ENCODE peak calls at places on chromosomes 11 and 22, in five cellular contexts. One of them, this sample, is unnamed.
A peak's percentile ranks its signal among the peaks of the same experiment; 100 is the strongest.

GRCh38 chr22:35547993-35548761 is 7.5 kb downstream of the RASD2 start:
- DNase-seq in lower lobe of right lung: no peak
- DNase-seq in pancreas: peak; percentile 40
- DNase-seq in CD8-positive, alpha-beta memory T cell: no peak
- DNase-seq in astrocyte of the spinal cord: no peak
- DNase-seq in this sample: no peak

GRCh38 chr11:27485930-27486773 is 13.6 kb upstream of the LGR4 start:
- DNase-seq in lower lobe of right lung: no peak
- DNase-seq in pancreas: no peak
- DNase-seq in CD8-positive, alpha-beta memory T cell: no peak
- DNase-seq in astrocyte of the spinal cord: peak; percentile 75
- DNase-seq in this sample: peak; percentile 47

GRCh38 chr11:131198161-131198560 is 172.3 kb upstream of the NTM start:
- DNase-seq in lower lobe of right lung: no peak
- DNase-seq in pancreas: no peak
- DNase-seq in CD8-positive, alpha-beta memory T cell: no peak
- DNase-seq in astrocyte of the spinal cord: no peak
- DNase-seq in this sample: no peak

GRCh38 chr11:73946798-73947458 is 3.9 kb upstream of the DNAJB13 start:
- DNase-seq in lower lobe of right lung: no peak
- DNase-seq in pancreas: no peak
- DNase-seq in CD8-positive, alpha-beta memory T cell: no peak
- DNase-seq in astrocyte of the spinal cord: no peak
- DNase-seq in this sample: no peak

GRCh38 chr22:29780220-29780619 is 13.1 kb downstream of the UQCR10 start:
- DNase-seq in lower lobe of right lung: no peak
- DNase-seq in pancreas: no peak
- DNase-seq in CD8-positive, alpha-beta memory T cell: no peak
- DNase-seq in astrocyte of the spinal cord: no peak
- DNase-seq in this sample: no peak

GRCh38 chr11:2366271-2366670 is 10.8 kb upstream of the CD81 start:
- DNase-seq in lower lobe of right lung: no peak
- DNase-seq in pancreas: no peak
- DNase-seq in CD8-positive, alpha-beta memory T cell: no peak
- DNase-seq in astrocyte of the spinal cord: no peak
- DNase-seq in this sample: no peak

GRCh38 chr22:19168088-19168890 is 10.2 kb downstream of the SLC25A1 start:
- DNase-seq in lower lobe of right lung: no peak
- DNase-seq in pancreas: peak; percentile 37
- DNase-seq in CD8-positive, alpha-beta memory T cell: no peak
- DNase-seq in astrocyte of the spinal cord: no peak
- DNase-seq in this sample: no peak

GRCh38 chr11:18046116-18046777 is at the start of gene TPH1:
- DNase-seq in lower lobe of right lung: peak; percentile 67
- DNase-seq in pancreas: peak; percentile 83
- DNase-seq in CD8-positive, alpha-beta memory T cell: no peak
- DNase-seq in astrocyte of the spinal cord: peak; percentile 50
- DNase-seq in this sample: no peak

GRCh38 chr11:115745545-115746265 is 241.5 kb upstream of the CADM1 start:
- DNase-seq in lower lobe of right lung: no peak
- DNase-seq in pancreas: no peak
- DNase-seq in CD8-positive, alpha-beta memory T cell: no peak
- DNase-seq in astrocyte of the spinal cord: no peak
- DNase-seq in this sample: no peak

GRCh38 chr22:21803859-21804258 is 63.6 kb downstream of the MAPK1 start:
- DNase-seq in lower lobe of right lung: no peak
- DNase-seq in pancreas: no peak
- DNase-seq in CD8-positive, alpha-beta memory T cell: no peak
- DNase-seq in astrocyte of the spinal cord: no peak
- DNase-seq in this sample: no peak

GRCh38 chr11:70246196-70246595 is 24.3 kb upstream of the PPFIA1 start:
- DNase-seq in lower lobe of right lung: no peak
- DNase-seq in pancreas: no peak
- DNase-seq in CD8-positive, alpha-beta memory T cell: no peak
- DNase-seq in astrocyte of the spinal cord: peak; percentile 52
- DNase-seq in this sample: no peak

GRCh38 chr22:39558254-39558727 is 12.3 kb upstream of the CACNA1I start:
- DNase-seq in lower lobe of right lung: no peak
- DNase-seq in pancreas: no peak
- DNase-seq in CD8-positive, alpha-beta memory T cell: no peak
- DNase-seq in astrocyte of the spinal cord: no peak
- DNase-seq in this sample: no peak

GRCh38 chr22:25518000-25518663 is 46.3 kb upstream of the GRK3 start:
- DNase-seq in lower lobe of right lung: no peak
- DNase-seq in pancreas: no peak
- DNase-seq in CD8-positive, alpha-beta memory T cell: no peak
- DNase-seq in astrocyte of the spinal cord: no peak
- DNase-seq in this sample: no peak

GRCh38 chr11:102010776-102011500 is 36.3 kb upstream of the CFAP300 start:
- DNase-seq in lower lobe of right lung: peak; percentile 83
- DNase-seq in pancreas: no peak
- DNase-seq in CD8-positive, alpha-beta memory T cell: no peak
- DNase-seq in astrocyte of the spinal cord: peak; percentile 82
- DNase-seq in this sample: no peak

GRCh38 chr11:16960250-16960649 is 54.0 kb downstream of the PLEKHA7 start:
- DNase-seq in lower lobe of right lung: no peak
- DNase-seq in pancreas: no peak
- DNase-seq in CD8-positive, alpha-beta memory T cell: no peak
- DNase-seq in astrocyte of the spinal cord: no peak
- DNase-seq in this sample: no peak

GRCh38 chr22:32527756-32528155 is 53.1 kb downstream of the FBXO7 start:
- DNase-seq in lower lobe of right lung: no peak
- DNase-seq in pancreas: no peak
- DNase-seq in CD8-positive, alpha-beta memory T cell: no peak
- DNase-seq in astrocyte of the spinal cord: no peak
- DNase-seq in this sample: no peak

GRCh38 chr11:59706518-59707285 is 6.9 kb downstream of the OR10V1 start:
- DNase-seq in lower lobe of right lung: no peak
- DNase-seq in pancreas: no peak
- DNase-seq in CD8-positive, alpha-beta memory T cell: no peak
- DNase-seq in astrocyte of the spinal cord: peak; percentile 58
- DNase-seq in this sample: peak; percentile 96

GRCh38 chr11:64290894-64291745 is at the start of gene KCNK4:
- DNase-seq in lower lobe of right lung: no peak
- DNase-seq in pancreas: no peak
- DNase-seq in CD8-positive, alpha-beta memory T cell: no peak
- DNase-seq in astrocyte of the spinal cord: no peak
- DNase-seq in this sample: no peak

GRCh38 chr11:73625690-73626318 is 20.6 kb upstream of the PLEKHB1 start:
- DNase-seq in lower lobe of right lung: peak; percentile 71
- DNase-seq in pancreas: peak; percentile 80
- DNase-seq in CD8-positive, alpha-beta memory T cell: peak; percentile 76
- DNase-seq in astrocyte of the spinal cord: peak; percentile 69
- DNase-seq in this sample: peak; percentile 53

GRCh38 chr11:119697445-119697844 is 31.6 kb downstream of the NECTIN1 start:
- DNase-seq in lower lobe of right lung: no peak
- DNase-seq in pancreas: no peak
- DNase-seq in CD8-positive, alpha-beta memory T cell: no peak
- DNase-seq in astrocyte of the spinal cord: no peak
- DNase-seq in this sample: no peak

GRCh38 chr11:29119691-29120328 is 897.0 kb downstream of the KCNA4 start:
- DNase-seq in lower lobe of right lung: no peak
- DNase-seq in pancreas: no peak
- DNase-seq in CD8-positive, alpha-beta memory T cell: no peak
- DNase-seq in astrocyte of the spinal cord: peak; percentile 95
- DNase-seq in this sample: no peak

GRCh38 chr11:18065572-18065971 is 19.5 kb upstream of the TPH1 start:
- DNase-seq in lower lobe of right lung: no peak
- DNase-seq in pancreas: no peak
- DNase-seq in CD8-positive, alpha-beta memory T cell: no peak
- DNase-seq in astrocyte of the spinal cord: no peak
- DNase-seq in this sample: no peak

GRCh38 chr11:126948563-126948962 is 52.0 kb downstream of the KIRREL3 start:
- DNase-seq in lower lobe of right lung: no peak
- DNase-seq in pancreas: no peak
- DNase-seq in CD8-positive, alpha-beta memory T cell: no peak
- DNase-seq in astrocyte of the spinal cord: peak; percentile 28
- DNase-seq in this sample: no peak

GRCh38 chr11:62256281-62256680 is 13.7 kb upstream of the SCGB2A2 start:
- DNase-seq in lower lobe of right lung: no peak
- DNase-seq in pancreas: no peak
- DNase-seq in CD8-positive, alpha-beta memory T cell: no peak
- DNase-seq in astrocyte of the spinal cord: no peak
- DNase-seq in this sample: no peak

GRCh38 chr11:10005955-10006525 is 288.0 kb downstream of the SBF2 start:
- DNase-seq in lower lobe of right lung: no peak
- DNase-seq in pancreas: no peak
- DNase-seq in CD8-positive, alpha-beta memory T cell: no peak
- DNase-seq in astrocyte of the spinal cord: no peak
- DNase-seq in this sample: no peak

GRCh38 chr11:83827940-83828554 is 541.9 kb upstream of the CCDC90B start:
- DNase-seq in lower lobe of right lung: no peak
- DNase-seq in pancreas: no peak
- DNase-seq in CD8-positive, alpha-beta memory T cell: no peak
- DNase-seq in astrocyte of the spinal cord: peak; percentile 67
- DNase-seq in this sample: peak; percentile 28

GRCh38 chr22:50443801-50444625 is 30.8 kb downstream of the SBF1 start:
- DNase-seq in lower lobe of right lung: no peak
- DNase-seq in pancreas: no peak
- DNase-seq in CD8-positive, alpha-beta memory T cell: peak; percentile 47
- DNase-seq in astrocyte of the spinal cord: no peak
- DNase-seq in this sample: no peak

GRCh38 chr11:36186340-36186739 is 102.9 kb downstream of the COMMD9 start:
- DNase-seq in lower lobe of right lung: no peak
- DNase-seq in pancreas: no peak
- DNase-seq in CD8-positive, alpha-beta memory T cell: no peak
- DNase-seq in astrocyte of the spinal cord: peak; percentile 86
- DNase-seq in this sample: no peak

GRCh38 chr11:105609832-105610781 is at the start of gene GRIA4:
- DNase-seq in lower lobe of right lung: peak; percentile 45
- DNase-seq in pancreas: peak; percentile 69
- DNase-seq in CD8-positive, alpha-beta memory T cell: no peak
- DNase-seq in astrocyte of the spinal cord: peak; percentile 47
- DNase-seq in this sample: no peak

DNA sequence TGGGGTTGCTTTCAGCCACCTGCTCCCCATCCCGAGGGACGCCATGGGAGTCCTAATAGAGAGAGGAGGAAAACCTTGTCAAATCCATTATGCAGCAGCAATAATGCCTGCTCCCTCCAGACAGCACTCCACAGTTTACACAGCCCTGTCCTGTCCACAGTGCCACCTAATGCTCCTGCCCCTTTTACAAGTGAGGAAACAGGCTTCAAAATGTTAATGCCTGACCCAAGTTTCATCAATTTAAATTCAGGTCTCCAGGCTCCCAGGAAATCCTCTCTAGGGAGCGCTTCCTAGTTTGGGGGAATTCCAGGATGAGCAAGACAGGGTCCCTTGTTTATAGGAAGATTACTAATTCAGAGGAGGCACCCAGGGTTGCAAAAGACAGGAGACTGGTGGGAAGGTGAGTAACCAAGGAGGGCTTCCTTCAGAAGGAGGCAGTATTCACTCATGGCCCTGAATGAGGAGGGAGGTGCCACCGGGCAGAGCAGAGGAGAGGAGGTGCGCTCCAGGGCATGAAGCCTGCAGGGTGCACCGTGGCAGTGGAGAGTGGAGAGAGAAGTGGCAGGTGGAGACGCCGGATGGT is 1.5 kb downstream of the TMEM132A start:
- DNase-seq in lower lobe of right lung: no peak
- DNase-seq in pancreas: no peak
- DNase-seq in CD8-positive, alpha-beta memory T cell: no peak
- DNase-seq in astrocyte of the spinal cord: no peak
- DNase-seq in this sample: no peak
- H3K4me3 ChIP-seq in lower lobe of right lung: peak overlapping the region; percentile 64
- H3K4me3 ChIP-seq in pancreas: no peak overlapping the region
- H3K4me3 ChIP-seq in CD8-positive, alpha-beta memory T cell: no peak overlapping the region
- H3K4me3 ChIP-seq in astrocyte of the spinal cord: no peak overlapping the region
- H3K4me3 ChIP-seq in this sample: no peak overlapping the region

GRCh38 chr22:47369020-47369419 is 606.6 kb downstream of the TBC1D22A start:
- DNase-seq in lower lobe of right lung: no peak
- DNase-seq in pancreas: no peak
- DNase-seq in CD8-positive, alpha-beta memory T cell: no peak
- DNase-seq in astrocyte of the spinal cord: no peak
- DNase-seq in this sample: no peak
- H3K4me3 ChIP-seq in lower lobe of right lung: no peak overlapping the region
- H3K4me3 ChIP-seq in pancreas: no peak overlapping the region
- H3K4me3 ChIP-seq in CD8-positive, alpha-beta memory T cell: no peak overlapping the region
- H3K4me3 ChIP-seq in astrocyte of the spinal cord: no peak overlapping the region
- H3K4me3 ChIP-seq in this sample: no peak overlapping the region

GRCh38 chr11:75160328-75160757 is 9.4 kb downstream of the SLCO2B1 start:
- DNase-seq in lower lobe of right lung: no peak
- DNase-seq in pancreas: no peak
- DNase-seq in CD8-positive, alpha-beta memory T cell: no peak
- DNase-seq in astrocyte of the spinal cord: no peak
- DNase-seq in this sample: peak; percentile 10

GRCh38 chr11:75158241-75158640 is 7.3 kb downstream of the SLCO2B1 start:
- DNase-seq in lower lobe of right lung: no peak
- DNase-seq in pancreas: no peak
- DNase-seq in CD8-positive, alpha-beta memory T cell: no peak
- DNase-seq in astrocyte of the spinal cord: no peak
- DNase-seq in this sample: no peak

GRCh38 chr11:75161506-75161905 is 10.6 kb downstream of the SLCO2B1 start:
- DNase-seq in lower lobe of right lung: no peak
- DNase-seq in pancreas: no peak
- DNase-seq in CD8-positive, alpha-beta memory T cell: no peak
- DNase-seq in astrocyte of the spinal cord: no peak
- DNase-seq in this sample: peak; percentile 64

GRCh38 chr11:75160880-75161279 is 10.0 kb downstream of the SLCO2B1 start:
- DNase-seq in lower lobe of right lung: no peak
- DNase-seq in pancreas: no peak
- DNase-seq in CD8-positive, alpha-beta memory T cell: no peak
- DNase-seq in astrocyte of the spinal cord: no peak
- DNase-seq in this sample: no peak

GRCh38 chr11:75159081-75159953 is 8.4 kb downstream of the SLCO2B1 start:
- DNase-seq in lower lobe of right lung: no peak
- DNase-seq in pancreas: no peak
- DNase-seq in CD8-positive, alpha-beta memory T cell: no peak
- DNase-seq in astrocyte of the spinal cord: no peak
- DNase-seq in this sample: no peak
- H3K4me3 ChIP-seq in lower lobe of right lung: peak overlapping the region; percentile 4
- H3K4me3 ChIP-seq in pancreas: no peak overlapping the region
- H3K4me3 ChIP-seq in CD8-positive, alpha-beta memory T cell: no peak overlapping the region
- H3K4me3 ChIP-seq in astrocyte of the spinal cord: no peak overlapping the region
- H3K4me3 ChIP-seq in this sample: no peak overlapping the region

DNA sequence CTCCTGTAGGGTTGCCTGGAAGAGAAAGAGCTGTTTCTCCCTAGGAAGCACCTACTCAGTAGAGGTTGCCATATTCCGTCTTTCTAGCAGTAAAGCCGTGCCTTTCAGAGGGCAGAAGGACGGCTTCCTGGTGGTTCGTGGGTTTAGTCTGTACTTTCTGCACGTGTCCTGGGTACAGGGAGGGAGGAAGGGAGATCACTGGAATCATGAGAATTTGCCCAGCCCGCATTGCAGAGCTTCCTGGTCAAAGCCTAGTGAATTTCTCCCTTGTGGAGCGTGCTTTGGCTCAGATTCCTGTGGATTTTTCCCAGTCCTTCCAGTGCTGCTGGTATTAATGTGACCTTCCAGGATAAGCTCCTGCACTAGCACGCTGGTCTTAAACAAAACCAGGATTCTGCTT is 44.9 kb downstream of the GRAMD1B start:
- DNase-seq in lower lobe of right lung: no peak
- DNase-seq in pancreas: no peak
- DNase-seq in CD8-positive, alpha-beta memory T cell: no peak
- DNase-seq in astrocyte of the spinal cord: peak; percentile 52
- DNase-seq in this sample: no peak
- H3K4me3 ChIP-seq in lower lobe of right lung: no peak overlapping the region
- H3K4me3 ChIP-seq in pancreas: no peak overlapping the region
- H3K4me3 ChIP-seq in CD8-positive, alpha-beta memory T cell: no peak overlapping the region
- H3K4me3 ChIP-seq in astrocyte of the spinal cord: no peak overlapping the region
- H3K4me3 ChIP-seq in this sample: no peak overlapping the region